ENCODE peak calls at places on chromosome 20, in four cellular contexts. One of them, this sample, is unnamed.

GRCh38 chr20:43731469-43731868 is 4.7 kb upstream of the GTSF1L start:
- DNase-seq in heart left ventricle: no peak
- DNase-seq in Panc1: no peak
- DNase-seq in choroid plexus epithelial cell: peak
- DNase-seq in this sample: peak

GRCh38 chr20:25453035-25453810 is 45.8 kb downstream of the GINS1 start:
- DNase-seq in choroid plexus epithelial cell: peak
- DNase-seq in heart left ventricle: no peak
- DNase-seq in Panc1: peak
- DNase-seq in this sample: peak

GRCh38 chr20:9985773-9986172 is 49.0 kb upstream of the ANKEF1 start:
- DNase-seq in heart left ventricle: no peak
- DNase-seq in choroid plexus epithelial cell: no peak
- DNase-seq in Panc1: no peak
- DNase-seq in this sample: no peak

GRCh38 chr20:43563991-43564390 is 5.2 kb downstream of the SGK2 start:
- DNase-seq in choroid plexus epithelial cell: no peak
- DNase-seq in heart left ventricle: no peak
- DNase-seq in Panc1: no peak
- DNase-seq in this sample: no peak

GRCh38 chr20:45343867-45344721 is 4.1 kb downstream of the SDC4 start:
- DNase-seq in heart left ventricle: no peak
- DNase-seq in Panc1: peak
- DNase-seq in choroid plexus epithelial cell: peak
- DNase-seq in this sample: peak

GRCh38 chr20:10090588-10091166 is 55.9 kb downstream of the ANKEF1 start:
- DNase-seq in Panc1: peak
- DNase-seq in heart left ventricle: peak
- DNase-seq in choroid plexus epithelial cell: peak
- DNase-seq in this sample: peak

GRCh38 chr20:10427060-10427692 is 6.8 kb downstream of the MKKS start:
- DNase-seq in Panc1: no peak
- DNase-seq in choroid plexus epithelial cell: peak
- DNase-seq in heart left ventricle: peak
- DNase-seq in this sample: peak

GRCh38 chr20:24955045-24955444 is 6.0 kb downstream of the CST7 start:
- DNase-seq in heart left ventricle: no peak
- DNase-seq in Panc1: no peak
- DNase-seq in choroid plexus epithelial cell: no peak
- DNase-seq in this sample: no peak

GRCh38 chr20:50111120-50111828 is 1.7 kb downstream of the UBE2V1 start:
- DNase-seq in heart left ventricle: no peak
- DNase-seq in choroid plexus epithelial cell: peak
- DNase-seq in Panc1: no peak
- DNase-seq in this sample: peak

GRCh38 chr20:17680128-17680835 is 1.8 kb downstream of the RRBP1 start:
- DNase-seq in choroid plexus epithelial cell: peak
- DNase-seq in Panc1: peak
- DNase-seq in heart left ventricle: peak
- DNase-seq in this sample: no peak

GRCh38 chr20:50561379-50562078 is 51.3 kb downstream of the PTPN1 start:
- DNase-seq in heart left ventricle: no peak
- DNase-seq in Panc1: peak
- DNase-seq in choroid plexus epithelial cell: peak
- DNase-seq in this sample: peak

GRCh38 chr20:38726849-38727601 is 2.7 kb downstream of the SLC32A1 start:
- DNase-seq in Panc1: no peak
- DNase-seq in choroid plexus epithelial cell: no peak
- DNase-seq in heart left ventricle: no peak
- DNase-seq in this sample: no peak
- TF ChIP-seq CTCF in Panc1: peak
- TF ChIP-seq CTCF in choroid plexus epithelial cell: no peak
- TF ChIP-seq CTCF in heart left ventricle: peak
- TF ChIP-seq CTCF in this sample: peak

DNA sequence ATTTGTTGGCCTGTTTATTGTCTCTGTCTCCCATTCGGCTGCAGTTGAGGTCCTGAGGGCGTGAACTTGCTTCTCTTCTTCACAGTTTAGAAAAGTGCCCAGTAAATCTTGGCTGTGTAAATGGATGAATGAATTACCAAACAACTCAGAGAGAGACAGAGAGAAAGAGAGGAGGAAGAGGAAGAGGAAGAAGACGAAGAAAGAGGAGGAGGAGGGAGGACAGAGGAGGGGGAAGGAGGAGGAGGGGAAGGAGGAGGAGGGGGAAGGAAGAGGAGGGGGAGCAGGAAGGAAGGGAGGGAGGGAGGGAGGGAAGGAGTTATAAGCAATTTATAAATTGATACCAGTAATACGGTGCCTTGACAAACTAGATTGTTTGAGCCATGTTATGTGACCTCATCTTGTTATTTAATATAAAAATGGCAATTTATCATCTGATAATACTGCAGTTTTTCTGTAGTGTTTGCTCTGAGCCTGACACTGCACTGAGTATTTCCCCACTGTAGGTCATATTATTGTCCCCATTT is 18.7 kb downstream of the HCK start:
- DNase-seq in heart left ventricle: no peak
- DNase-seq in choroid plexus epithelial cell: no peak
- DNase-seq in Panc1: no peak
- DNase-seq in this sample: no peak
- H3K4me3 ChIP-seq in heart left ventricle: no peak
- H3K4me3 ChIP-seq in choroid plexus epithelial cell: no peak
- H3K4me3 ChIP-seq in Panc1: no peak
- H3K4me3 ChIP-seq in this sample: no peak

DNA sequence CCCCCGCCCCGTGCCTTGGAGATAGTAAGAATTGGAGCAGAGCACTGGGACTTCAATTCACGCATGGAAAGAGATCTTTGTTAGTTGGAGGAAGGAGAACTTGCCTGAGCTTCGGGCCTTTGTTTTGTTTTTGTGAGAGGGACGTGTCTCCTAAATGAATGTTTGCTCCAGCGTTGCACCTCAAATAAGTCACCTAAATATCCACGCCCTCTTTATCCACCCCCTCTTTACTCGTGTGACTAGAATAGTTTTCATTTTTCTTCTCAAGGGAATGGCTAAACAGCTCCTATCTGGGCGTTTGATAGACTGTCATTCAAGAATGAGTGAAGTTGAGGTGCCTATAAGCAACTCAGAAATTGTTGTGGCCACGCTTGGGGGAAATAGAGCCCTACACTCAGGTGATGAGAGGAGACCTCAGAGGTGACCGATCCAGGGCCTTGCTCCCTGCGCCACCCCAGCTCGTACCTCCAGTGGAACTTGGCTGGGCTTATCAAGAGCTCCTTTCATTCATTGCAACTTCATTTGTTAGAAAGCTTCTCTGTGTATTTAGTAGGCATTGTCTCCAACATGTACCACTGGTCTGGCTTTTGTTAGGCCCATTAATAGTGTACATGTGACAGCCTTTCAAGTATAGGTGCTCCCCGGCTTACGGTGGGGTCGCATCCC is 867 bp downstream of the PCMTD2 start:
- DNase-seq in choroid plexus epithelial cell: no peak
- DNase-seq in Panc1: no peak
- DNase-seq in heart left ventricle: no peak
- DNase-seq in this sample: no peak
- TF ChIP-seq CTCF in choroid plexus epithelial cell: no peak
- TF ChIP-seq CTCF in Panc1: no peak
- TF ChIP-seq CTCF in heart left ventricle: no peak
- TF ChIP-seq CTCF in this sample: no peak

GRCh38 chr20:37406010-37406998 is 60.4 kb downstream of the SRC start:
- DNase-seq in choroid plexus epithelial cell: no peak
- DNase-seq in Panc1: no peak
- DNase-seq in heart left ventricle: no peak
- DNase-seq in this sample: no peak

GRCh38 chr20:37405351-37405897 is 59.5 kb downstream of the SRC start:
- DNase-seq in heart left ventricle: no peak
- DNase-seq in choroid plexus epithelial cell: no peak
- DNase-seq in Panc1: no peak
- DNase-seq in this sample: no peak

GRCh38 chr20:37407573-37408002 is 61.6 kb downstream of the SRC start:
- DNase-seq in Panc1: no peak
- DNase-seq in choroid plexus epithelial cell: no peak
- DNase-seq in heart left ventricle: peak
- DNase-seq in this sample: no peak

GRCh38 chr20:37408202-37408929 is 62.4 kb downstream of the SRC start:
- DNase-seq in choroid plexus epithelial cell: peak
- DNase-seq in heart left ventricle: no peak
- DNase-seq in Panc1: no peak
- DNase-seq in this sample: no peak

DNA sequence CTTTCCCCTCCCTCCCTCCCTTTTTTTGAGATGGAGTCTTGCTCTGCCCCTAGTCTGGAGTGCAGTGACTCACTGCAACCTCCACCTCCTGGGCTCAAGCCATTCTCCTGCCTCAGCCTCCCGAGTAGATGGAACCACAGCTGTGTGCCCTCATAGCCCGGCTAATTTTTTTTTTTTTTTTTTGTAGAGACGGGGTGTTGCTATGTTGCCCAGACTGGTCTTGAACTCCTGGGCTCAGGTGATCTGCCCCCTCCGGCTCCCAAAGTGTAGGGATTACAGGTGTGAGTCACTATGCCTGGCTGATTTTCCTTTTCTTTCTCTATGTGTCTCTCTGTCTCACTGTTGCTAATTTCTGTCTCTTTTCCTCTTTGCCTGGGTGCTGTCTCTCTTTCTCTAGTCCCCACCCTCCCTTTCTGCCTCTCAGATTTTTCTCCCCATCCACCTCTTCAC is 61.2 kb downstream of the SRC start:
- DNase-seq in heart left ventricle: no peak
- DNase-seq in choroid plexus epithelial cell: no peak
- DNase-seq in Panc1: no peak
- DNase-seq in this sample: no peak
- H3K4me3 ChIP-seq in heart left ventricle: no peak
- H3K4me3 ChIP-seq in choroid plexus epithelial cell: no peak
- H3K4me3 ChIP-seq in Panc1: peak
- H3K4me3 ChIP-seq in this sample: no peak